ENCODE peak calls at places on chromosomes 12 and 14, in five cellular contexts. One of them, this sample, is unnamed.

GRCh38 chr12:119644930-119645329 is 23.0 kb upstream of the PRKAB1 start:
- DNase-seq in GM03348: no peak
- DNase-seq in NCI-H460: no peak
- DNase-seq in ovary: no peak
- DNase-seq in COR-L47: no peak
- DNase-seq in this sample: no peak

GRCh38 chr12:12975322-12976077 is 23.5 kb upstream of the GPRC5D start:
- DNase-seq in GM03348: peak
- DNase-seq in NCI-H460: peak
- DNase-seq in ovary: no peak
- DNase-seq in COR-L47: no peak
- DNase-seq in this sample: peak

GRCh38 chr12:53538209-53538689 is 31.0 kb upstream of the NPFF start:
- DNase-seq in GM03348: peak
- DNase-seq in NCI-H460: no peak
- DNase-seq in ovary: no peak
- DNase-seq in COR-L47: peak
- DNase-seq in this sample: no peak

GRCh38 chr12:57519758-57520007 is 631 bp downstream of the DDIT3 start:
- DNase-seq in GM03348: no peak
- DNase-seq in NCI-H460: no peak
- DNase-seq in ovary: no peak
- DNase-seq in COR-L47: no peak
- DNase-seq in this sample: no peak

GRCh38 chr12:54018608-54018984 is 9.6 kb upstream of the HOXC6 start:
- DNase-seq in GM03348: peak
- DNase-seq in NCI-H460: no peak
- DNase-seq in ovary: peak
- DNase-seq in COR-L47: no peak
- DNase-seq in this sample: peak

GRCh38 chr12:47779301-47779942 is 6.4 kb downstream of the SLC48A1 start:
- DNase-seq in GM03348: peak
- DNase-seq in NCI-H460: peak
- DNase-seq in ovary: peak
- DNase-seq in COR-L47: peak
- DNase-seq in this sample: peak

GRCh38 chr14:33646692-33647260 is 304.1 kb downstream of the EGLN3 start:
- DNase-seq in GM03348: peak
- DNase-seq in NCI-H460: no peak
- DNase-seq in ovary: no peak
- DNase-seq in COR-L47: no peak
- DNase-seq in this sample: peak

GRCh38 chr12:93179792-93180191 is 197.9 kb upstream of the NUDT4 start:
- DNase-seq in GM03348: no peak
- DNase-seq in NCI-H460: no peak
- DNase-seq in ovary: no peak
- DNase-seq in COR-L47: no peak
- DNase-seq in this sample: no peak

GRCh38 chr12:77299001-77299400 is 233.6 kb upstream of the E2F7 start:
- DNase-seq in GM03348: peak
- DNase-seq in NCI-H460: no peak
- DNase-seq in ovary: no peak
- DNase-seq in COR-L47: no peak
- DNase-seq in this sample: no peak

GRCh38 chr12:2691340-2692111 is 103.2 kb upstream of the FKBP4 start:
- DNase-seq in GM03348: no peak
- DNase-seq in NCI-H460: no peak
- DNase-seq in ovary: no peak
- DNase-seq in COR-L47: peak
- DNase-seq in this sample: peak

GRCh38 chr12:104524026-104524425 is 67.3 kb downstream of the CHST11 start:
- DNase-seq in GM03348: peak
- DNase-seq in NCI-H460: no peak
- DNase-seq in ovary: no peak
- DNase-seq in COR-L47: peak
- DNase-seq in this sample: no peak

GRCh38 chr14:79378020-79378419 is 833.3 kb downstream of the DIO2 start:
- DNase-seq in GM03348: no peak
- DNase-seq in NCI-H460: no peak
- DNase-seq in ovary: no peak
- DNase-seq in COR-L47: no peak
- DNase-seq in this sample: no peak

GRCh38 chr14:65560340-65561027 is 148.0 kb downstream of the FUT8 start:
- DNase-seq in GM03348: no peak
- DNase-seq in NCI-H460: no peak
- DNase-seq in ovary: no peak
- DNase-seq in COR-L47: peak
- DNase-seq in this sample: peak

GRCh38 chr12:24244801-24245200 is 295.3 kb upstream of the SOX5 start:
- DNase-seq in GM03348: no peak
- DNase-seq in NCI-H460: no peak
- DNase-seq in ovary: no peak
- DNase-seq in COR-L47: no peak
- DNase-seq in this sample: peak

GRCh38 chr12:25553083-25553482 is at the start of gene LMNTD1:
- DNase-seq in GM03348: peak
- DNase-seq in NCI-H460: no peak
- DNase-seq in ovary: no peak
- DNase-seq in COR-L47: no peak
- DNase-seq in this sample: peak

GRCh38 chr14:74841230-74842207 is 34.4 kb downstream of the PROX2 start:
- DNase-seq in GM03348: no peak
- DNase-seq in NCI-H460: no peak
- DNase-seq in ovary: no peak
- DNase-seq in COR-L47: no peak
- DNase-seq in this sample: no peak

GRCh38 chr12:2642176-2642892 is 152.4 kb upstream of the FKBP4 start:
- DNase-seq in GM03348: no peak
- DNase-seq in NCI-H460: no peak
- DNase-seq in ovary: no peak
- DNase-seq in COR-L47: no peak
- DNase-seq in this sample: no peak

GRCh38 chr12:94148841-94149780 is 734 bp downstream of the PLXNC1 start:
- DNase-seq in GM03348: peak
- DNase-seq in NCI-H460: no peak
- DNase-seq in ovary: peak
- DNase-seq in COR-L47: peak
- DNase-seq in this sample: peak

GRCh38 chr14:79091381-79091963 is 921.3 kb downstream of the NRXN3 start:
- DNase-seq in GM03348: no peak
- DNase-seq in NCI-H460: no peak
- DNase-seq in ovary: no peak
- DNase-seq in COR-L47: peak
- DNase-seq in this sample: no peak

GRCh38 chr12:100793182-100793581 is 1.4 kb upstream of the ANO4 start:
- DNase-seq in GM03348: peak
- DNase-seq in NCI-H460: no peak
- DNase-seq in ovary: no peak
- DNase-seq in COR-L47: no peak
- DNase-seq in this sample: peak

GRCh38 chr14:90060312-90060964 is 1.4 kb upstream of the KCNK13 start:
- DNase-seq in GM03348: peak
- DNase-seq in NCI-H460: no peak
- DNase-seq in ovary: peak
- DNase-seq in COR-L47: peak
- DNase-seq in this sample: peak

GRCh38 chr12:26239127-26239500 is 43.7 kb downstream of the SSPN start:
- DNase-seq in GM03348: no peak
- DNase-seq in NCI-H460: no peak
- DNase-seq in ovary: no peak
- DNase-seq in COR-L47: no peak
- DNase-seq in this sample: no peak

GRCh38 chr12:52319097-52319496 is 2.1 kb downstream of the KRT83 start:
- DNase-seq in GM03348: no peak
- DNase-seq in NCI-H460: peak
- DNase-seq in ovary: no peak
- DNase-seq in COR-L47: peak
- DNase-seq in this sample: peak

GRCh38 chr12:45670339-45671065 is 59.0 kb upstream of the ARID2 start:
- DNase-seq in GM03348: peak
- DNase-seq in NCI-H460: no peak
- DNase-seq in ovary: no peak
- DNase-seq in COR-L47: no peak
- DNase-seq in this sample: no peak

GRCh38 chr12:68290126-68290525 is 36.7 kb upstream of the IL22 start:
- DNase-seq in GM03348: no peak
- DNase-seq in NCI-H460: no peak
- DNase-seq in ovary: no peak
- DNase-seq in COR-L47: no peak
- DNase-seq in this sample: no peak

GRCh38 chr12:89384050-89384749 is 31.9 kb upstream of the DUSP6 start:
- DNase-seq in GM03348: peak
- DNase-seq in NCI-H460: no peak
- DNase-seq in ovary: peak
- DNase-seq in COR-L47: no peak
- DNase-seq in this sample: peak

GRCh38 chr14:87698496-87698895 is 294.5 kb downstream of the GALC start:
- DNase-seq in GM03348: no peak
- DNase-seq in NCI-H460: no peak
- DNase-seq in ovary: no peak
- DNase-seq in COR-L47: no peak
- DNase-seq in this sample: no peak

GRCh38 chr14:61527325-61528100 is 167.8 kb upstream of the HIF1A start:
- DNase-seq in GM03348: no peak
- DNase-seq in NCI-H460: no peak
- DNase-seq in ovary: peak
- DNase-seq in COR-L47: no peak
- DNase-seq in this sample: peak

GRCh38 chr14:24307156-24307574 is 612 bp downstream of the CIDEB start:
- DNase-seq in GM03348: no peak
- DNase-seq in NCI-H460: no peak
- DNase-seq in ovary: no peak
- DNase-seq in COR-L47: no peak
- DNase-seq in this sample: no peak

GRCh38 chr12:779745-780734 is 27.7 kb downstream of the WNK1 start:
- DNase-seq in GM03348: peak
- DNase-seq in NCI-H460: no peak
- DNase-seq in ovary: no peak
- DNase-seq in COR-L47: no peak
- DNase-seq in this sample: peak

GRCh38 chr12:24197517-24197916 is 248.0 kb upstream of the SOX5 start:
- DNase-seq in GM03348: no peak
- DNase-seq in NCI-H460: no peak
- DNase-seq in ovary: no peak
- DNase-seq in COR-L47: no peak
- DNase-seq in this sample: peak

GRCh38 chr14:101823511-101824120 is 62.1 kb downstream of the PPP2R5C start:
- DNase-seq in GM03348: peak
- DNase-seq in NCI-H460: no peak
- DNase-seq in ovary: no peak
- DNase-seq in COR-L47: no peak
- DNase-seq in this sample: no peak

GRCh38 chr12:41437578-41437977 is 249.5 kb downstream of the PDZRN4 start:
- DNase-seq in GM03348: no peak
- DNase-seq in NCI-H460: no peak
- DNase-seq in ovary: no peak
- DNase-seq in COR-L47: peak
- DNase-seq in this sample: peak

GRCh38 chr12:46217686-46218508 is 50.9 kb downstream of the SLC38A1 start:
- DNase-seq in GM03348: no peak
- DNase-seq in NCI-H460: no peak
- DNase-seq in ovary: no peak
- DNase-seq in COR-L47: no peak
- DNase-seq in this sample: no peak

GRCh38 chr12:50934371-50934851 is 17.9 kb upstream of the HIGD1C start:
- DNase-seq in GM03348: peak
- DNase-seq in NCI-H460: no peak
- DNase-seq in ovary: no peak
- DNase-seq in COR-L47: no peak
- DNase-seq in this sample: no peak

GRCh38 chr12:113424915-113425823 is 3.0 kb downstream of the SDSL start:
- DNase-seq in GM03348: peak
- DNase-seq in NCI-H460: peak
- DNase-seq in ovary: peak
- DNase-seq in COR-L47: no peak
- DNase-seq in this sample: peak

GRCh38 chr14:104084251-104085002 is 1.1 kb upstream of the ASPG start:
- DNase-seq in GM03348: no peak
- DNase-seq in NCI-H460: no peak
- DNase-seq in ovary: peak
- DNase-seq in COR-L47: no peak
- DNase-seq in this sample: no peak

This sample was measured in kidney tubule cell.